ENCODE peak calls at places on chromosomes 12 and 14, in seven cellular contexts. D is sciatic nerve; G is OCI-LY7; N is stimulated activated CD4-positive, alpha-beta T cell treated with anti-CD3 and anti-CD28 coated beads, Interleukin-4, amount 100 ng/mL, for 48 hours; U is psoas muscle; Q is left lung; E is nephron progenitor cell. A is an unnamed sample.

GRCh38 chr12:92151916-92152315 is 6.3 kb upstream of the BTG1 start:
- DNase-seq in U (no peak), Q (no peak), E (no peak), D (no peak), N (no peak), G (no peak), A (no peak)

GRCh38 chr12:114445401-114446323 is 39.7 kb upstream of the TBX5 start:
- DNase-seq in U (no peak), E (no peak), G (no peak), Q (no peak), D (no peak), N (no peak), A (no peak)

GRCh38 chr14:53458368-53458814 is 305.3 kb upstream of the DDHD1 start:
- DNase-seq in D (no peak), G (no peak), U (no peak), Q (no peak), E (no peak), N (no peak), A (peak; percentile 59)

GRCh38 chr14:51653096-51653814 is 1.5 kb downstream of the FRMD6 start:
- DNase-seq in E (no peak), Q (no peak), U (no peak), N (no peak), G (peak; percentile 48), D (no peak), A (peak; percentile 91)

GRCh38 chr14:68314642-68315041 is 478.2 kb downstream of the ZFP36L1 start:
- DNase-seq in U (no peak), E (no peak), Q (no peak), N (no peak), G (no peak), D (no peak), A (no peak)

GRCh38 chr14:100126401-100126800 is 33.0 kb downstream of the DEGS2 start:
- DNase-seq in N (no peak), G (no peak), U (no peak), Q (no peak), E (no peak), D (no peak), A (no peak)

GRCh38 chr14:57845802-57846531 is 19.9 kb downstream of the SLC35F4 start:
- DNase-seq in E (no peak), U (no peak), G (no peak), Q (no peak), D (no peak), N (no peak), A (no peak)

GRCh38 chr12:76967181-76967885 is 88.5 kb upstream of the CSRP2 start:
- DNase-seq in E (no peak), N (no peak), U (no peak), G (no peak), D (no peak), Q (no peak), A (no peak)

GRCh38 chr12:76554411-76555225 is 5.0 kb downstream of the OSBPL8 start:
- DNase-seq in E (no peak), N (no peak), U (no peak), D (no peak), G (peak; percentile 32), Q (no peak), A (no peak)

GRCh38 chr12:62934799-62935674 is at the start of gene PPM1H:
- DNase-seq in G (peak; percentile 78), D (peak; percentile 65), U (peak; percentile 83), Q (peak; percentile 89), N (peak; percentile 6), E (peak; percentile 87), A (peak; percentile 66)

GRCh38 chr12:82835217-82835616 is 148.5 kb downstream of the TMTC2 start:
- DNase-seq in E (no peak), D (no peak), N (no peak), U (no peak), Q (no peak), G (no peak), A (no peak)

GRCh38 chr12:98478606-98479005 is 36.8 kb upstream of the TMPO start:
- DNase-seq in E (no peak), U (no peak), N (no peak), D (no peak), Q (no peak), G (no peak), A (no peak)

GRCh38 chr12:62907067-62907466 is 27.9 kb downstream of the PPM1H start:
- DNase-seq in N (no peak), D (no peak), E (no peak), Q (no peak), U (no peak), G (no peak), A (no peak)

GRCh38 chr14:29928342-29928640 is 644 bp upstream of the PRKD1 start:
- DNase-seq in E (no peak), Q (no peak), D (no peak), N (no peak), U (no peak), G (no peak), A (no peak)

GRCh38 chr12:88639361-88639760 is 59.1 kb upstream of the KITLG start:
- DNase-seq in N (no peak), G (no peak), E (peak; percentile 5), Q (no peak), U (no peak), D (no peak), A (no peak)